ENCODE peak calls at places on chromosomes 5 and 9, in eight cellular contexts. One of them, this sample, is unnamed.
A peak's percentile ranks its signal among the peaks of the same experiment; 100 is the strongest.

GRCh38 chr9:123338710-123339665 is 17.0 kb upstream of the CRB2 start:
- DNase-seq in fibroblast of lung: peak; percentile 44
- DNase-seq in GM12878: peak; percentile 94
- DNase-seq in astrocyte: peak; percentile 30
- DNase-seq in H1: no peak
- DNase-seq in mammary epithelial cell: no peak
- DNase-seq in neural progenitor cell: no peak
- DNase-seq in HCT116: no peak
- DNase-seq in this sample: no peak

GRCh38 chr9:98791147-98792095 is 4.9 kb downstream of the ANKS6 start:
- DNase-seq in neural progenitor cell: peak; percentile 80
- DNase-seq in HCT116: peak; percentile 72
- DNase-seq in GM12878: no peak
- DNase-seq in H1: peak; percentile 80
- DNase-seq in fibroblast of lung: peak; percentile 95
- DNase-seq in mammary epithelial cell: peak; percentile 94
- DNase-seq in astrocyte: peak; percentile 91
- DNase-seq in this sample: peak; percentile 92

GRCh38 chr9:10855847-10856246 is 243.0 kb upstream of the PTPRD start:
- DNase-seq in HCT116: no peak
- DNase-seq in H1: no peak
- DNase-seq in GM12878: no peak
- DNase-seq in neural progenitor cell: peak; percentile 63
- DNase-seq in astrocyte: no peak
- DNase-seq in mammary epithelial cell: no peak
- DNase-seq in fibroblast of lung: no peak
- DNase-seq in this sample: peak; percentile 14

GRCh38 chr9:14080940-14081621 is 232.9 kb downstream of the NFIB start:
- DNase-seq in mammary epithelial cell: peak; percentile 95
- DNase-seq in neural progenitor cell: peak; percentile 39
- DNase-seq in astrocyte: peak; percentile 93
- DNase-seq in H1: no peak
- DNase-seq in HCT116: no peak
- DNase-seq in fibroblast of lung: peak; percentile 95
- DNase-seq in GM12878: no peak
- DNase-seq in this sample: peak; percentile 50

GRCh38 chr5:72071906-72072305 is 35.4 kb upstream of the MAP1B start:
- DNase-seq in neural progenitor cell: no peak
- DNase-seq in fibroblast of lung: no peak
- DNase-seq in HCT116: no peak
- DNase-seq in astrocyte: no peak
- DNase-seq in GM12878: no peak
- DNase-seq in mammary epithelial cell: no peak
- DNase-seq in H1: no peak
- DNase-seq in this sample: no peak

GRCh38 chr5:159826351-159827222 is 89.7 kb upstream of the ADRA1B start:
- DNase-seq in H1: no peak
- DNase-seq in mammary epithelial cell: peak; percentile 86
- DNase-seq in astrocyte: peak; percentile 90
- DNase-seq in fibroblast of lung: peak; percentile 93
- DNase-seq in neural progenitor cell: no peak
- DNase-seq in GM12878: peak; percentile 50
- DNase-seq in HCT116: peak; percentile 81
- DNase-seq in this sample: peak; percentile 96

GRCh38 chr9:75878461-75878860 is 12.0 kb upstream of the PCSK5 start:
- DNase-seq in GM12878: no peak
- DNase-seq in astrocyte: no peak
- DNase-seq in mammary epithelial cell: no peak
- DNase-seq in H1: no peak
- DNase-seq in neural progenitor cell: no peak
- DNase-seq in HCT116: no peak
- DNase-seq in fibroblast of lung: no peak
- DNase-seq in this sample: no peak

GRCh38 chr9:110029422-110029814 is 178.5 kb downstream of the C9orf152 start:
- DNase-seq in GM12878: no peak
- DNase-seq in fibroblast of lung: peak; percentile 94
- DNase-seq in HCT116: no peak
- DNase-seq in astrocyte: peak; percentile 94
- DNase-seq in mammary epithelial cell: peak; percentile 80
- DNase-seq in neural progenitor cell: no peak
- DNase-seq in H1: no peak
- DNase-seq in this sample: peak; percentile 46

DNA sequence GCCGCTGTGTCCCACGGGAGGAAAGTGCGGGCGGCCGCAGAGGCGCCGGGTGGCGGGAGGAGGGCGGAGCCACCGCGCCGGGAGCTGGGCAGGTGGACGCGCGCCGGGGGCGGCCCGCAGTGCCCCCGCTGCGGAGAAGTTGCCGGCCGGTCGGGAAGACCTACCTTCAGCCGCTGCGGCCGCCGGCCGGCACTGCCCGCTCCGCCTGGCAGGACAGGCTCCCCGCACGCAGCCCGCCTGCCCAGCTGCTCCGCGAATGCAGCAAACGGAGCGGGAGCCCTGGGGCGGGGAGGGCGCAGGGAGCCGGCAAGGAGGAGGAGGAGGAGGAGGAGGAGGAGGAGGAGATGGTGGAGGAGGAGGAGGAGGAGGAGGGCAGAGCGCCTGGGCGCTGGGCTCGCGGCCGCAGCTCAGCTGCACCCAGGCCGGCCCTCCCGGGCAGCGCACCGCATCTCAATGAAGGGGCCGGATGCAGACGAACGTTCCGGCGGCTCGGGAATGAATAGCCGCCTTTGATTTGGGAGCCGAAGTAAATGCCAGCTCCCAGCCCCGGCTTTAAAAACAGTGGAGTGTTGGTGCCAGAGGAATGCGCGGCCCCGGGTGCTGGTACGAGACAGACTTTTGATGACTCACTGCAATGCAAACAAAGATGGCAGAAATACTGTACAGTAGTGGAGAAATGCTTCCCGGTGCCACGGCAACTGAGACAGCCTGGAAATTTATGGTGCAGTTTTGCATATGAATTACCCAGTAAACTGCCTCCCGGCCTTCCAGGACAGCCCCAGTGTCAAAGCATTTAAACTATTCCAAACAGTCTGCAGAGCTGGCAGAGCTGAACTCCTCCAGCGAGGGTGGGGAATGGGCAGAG is 43.3 kb downstream of the NACC2 start:
- DNase-seq in mammary epithelial cell: peak; percentile 96
- DNase-seq in astrocyte: peak; percentile 90
- DNase-seq in HCT116: peak; percentile 83
- DNase-seq in GM12878: no peak
- DNase-seq in fibroblast of lung: peak; percentile 93
- DNase-seq in neural progenitor cell: peak; percentile 76
- DNase-seq in H1: peak; percentile 50
- DNase-seq in this sample: peak; percentile 88
- H3K9ac ChIP-seq in mammary epithelial cell: peak overlapping the region; percentile 43
- H3K9ac ChIP-seq in astrocyte: peak overlapping the region; percentile 68
- H3K9ac ChIP-seq in HCT116: peak overlapping the region; percentile 49
- H3K9ac ChIP-seq in GM12878: no peak overlapping the region
- H3K9ac ChIP-seq in fibroblast of lung: peak overlapping the region; percentile 50
- H3K9ac ChIP-seq in neural progenitor cell: no peak overlapping the region
- H3K9ac ChIP-seq in H1: peak overlapping the region; percentile 8
- H3K9ac ChIP-seq in this sample: peak overlapping the region; percentile 69

DNA sequence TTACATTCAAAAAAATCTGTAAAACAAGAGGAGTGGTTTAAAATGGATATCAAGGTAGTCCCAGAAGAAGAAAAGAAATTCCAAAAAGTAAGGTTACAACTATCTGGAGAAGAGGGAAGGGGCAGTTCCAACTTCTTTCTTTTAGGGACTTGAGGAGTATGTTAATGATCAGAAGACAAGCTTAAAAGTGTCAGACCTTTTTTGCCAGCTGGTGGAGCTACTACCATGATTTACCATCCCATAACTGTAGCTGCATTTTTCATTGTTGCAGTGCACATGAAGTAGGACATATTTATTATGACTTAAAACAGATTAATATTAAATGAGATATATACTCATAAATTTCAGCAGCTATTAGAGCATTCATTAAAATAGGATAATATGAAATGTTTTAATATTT is 158.5 kb upstream of the RGS7BP start:
- DNase-seq in fibroblast of lung: no peak
- DNase-seq in astrocyte: no peak
- DNase-seq in mammary epithelial cell: no peak
- DNase-seq in neural progenitor cell: peak; percentile 2
- DNase-seq in GM12878: no peak
- DNase-seq in H1: no peak
- DNase-seq in HCT116: no peak
- DNase-seq in this sample: peak; percentile 43
- TF ChIP-seq CTCF in fibroblast of lung: no peak
- TF ChIP-seq CTCF in astrocyte: no peak
- TF ChIP-seq CTCF in mammary epithelial cell: no peak
- TF ChIP-seq CTCF in neural progenitor cell: peak; percentile 18
- TF ChIP-seq CTCF in GM12878: no peak
- TF ChIP-seq CTCF in H1: no peak
- TF ChIP-seq CTCF in HCT116: no peak
- TF ChIP-seq CTCF in this sample: peak; percentile 49

GRCh38 chr5:89283758-89284493 is 400.9 kb upstream of the MEF2C start:
- DNase-seq in neural progenitor cell: no peak
- DNase-seq in H1: no peak
- DNase-seq in mammary epithelial cell: no peak
- DNase-seq in astrocyte: no peak
- DNase-seq in GM12878: no peak
- DNase-seq in fibroblast of lung: no peak
- DNase-seq in HCT116: no peak
- DNase-seq in this sample: no peak

GRCh38 chr5:89289604-89290003 is 406.6 kb upstream of the MEF2C start:
- DNase-seq in HCT116: no peak
- DNase-seq in neural progenitor cell: no peak
- DNase-seq in H1: no peak
- DNase-seq in astrocyte: peak; percentile 89
- DNase-seq in GM12878: no peak
- DNase-seq in fibroblast of lung: peak; percentile 92
- DNase-seq in mammary epithelial cell: no peak
- DNase-seq in this sample: no peak

GRCh38 chr5:89292461-89292860 is 409.5 kb upstream of the MEF2C start:
- DNase-seq in H1: no peak
- DNase-seq in neural progenitor cell: no peak
- DNase-seq in fibroblast of lung: no peak
- DNase-seq in HCT116: no peak
- DNase-seq in GM12878: no peak
- DNase-seq in astrocyte: no peak
- DNase-seq in mammary epithelial cell: no peak
- DNase-seq in this sample: no peak

GRCh38 chr5:89286320-89286719 is 403.3 kb upstream of the MEF2C start:
- DNase-seq in fibroblast of lung: no peak
- DNase-seq in astrocyte: no peak
- DNase-seq in mammary epithelial cell: no peak
- DNase-seq in HCT116: no peak
- DNase-seq in GM12878: no peak
- DNase-seq in H1: no peak
- DNase-seq in neural progenitor cell: no peak
- DNase-seq in this sample: no peak

DNA sequence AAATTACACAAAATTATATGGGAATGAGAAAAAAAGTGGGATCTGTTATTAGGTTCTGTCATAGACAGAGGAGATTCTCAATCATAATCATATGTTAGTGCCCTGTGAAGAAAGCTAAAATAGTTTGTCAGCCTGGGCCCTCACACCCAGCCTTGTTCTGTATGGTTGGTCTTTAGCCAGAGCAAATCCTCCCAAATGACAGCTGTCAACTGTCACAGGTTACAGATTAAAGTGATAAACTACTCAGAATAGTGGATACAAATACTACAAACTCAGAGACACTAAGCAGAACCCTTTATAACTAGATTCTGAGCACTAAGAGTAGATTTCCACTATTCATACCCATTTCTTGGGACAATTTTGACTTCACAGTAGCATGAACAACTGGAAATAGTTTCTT is 405.0 kb upstream of the MEF2C start:
- DNase-seq in GM12878: no peak
- DNase-seq in HCT116: no peak
- DNase-seq in fibroblast of lung: no peak
- DNase-seq in astrocyte: no peak
- DNase-seq in neural progenitor cell: no peak
- DNase-seq in H1: no peak
- DNase-seq in mammary epithelial cell: no peak
- DNase-seq in this sample: no peak
- H3K27ac ChIP-seq in GM12878: no peak overlapping the region
- H3K27ac ChIP-seq in HCT116: no peak overlapping the region
- H3K27ac ChIP-seq in fibroblast of lung: no peak overlapping the region
- H3K27ac ChIP-seq in astrocyte: no peak overlapping the region
- H3K27ac ChIP-seq in neural progenitor cell: no peak overlapping the region
- H3K27ac ChIP-seq in H1: no peak overlapping the region
- H3K27ac ChIP-seq in mammary epithelial cell: no peak overlapping the region
- H3K27ac ChIP-seq in this sample: no peak overlapping the region

GRCh38 chr5:173828952-173829351 is 59.2 kb upstream of the CPEB4 start:
- DNase-seq in mammary epithelial cell: no peak
- DNase-seq in neural progenitor cell: no peak
- DNase-seq in GM12878: no peak
- DNase-seq in HCT116: no peak
- DNase-seq in H1: no peak
- DNase-seq in fibroblast of lung: no peak
- DNase-seq in astrocyte: no peak
- DNase-seq in this sample: no peak

GRCh38 chr5:173826921-173827350 is 61.2 kb upstream of the CPEB4 start:
- DNase-seq in GM12878: no peak
- DNase-seq in astrocyte: no peak
- DNase-seq in H1: no peak
- DNase-seq in fibroblast of lung: no peak
- DNase-seq in neural progenitor cell: no peak
- DNase-seq in HCT116: no peak
- DNase-seq in mammary epithelial cell: no peak
- DNase-seq in this sample: no peak

GRCh38 chr5:173823721-173824567 is 64.2 kb upstream of the CPEB4 start:
- DNase-seq in fibroblast of lung: peak; percentile 90
- DNase-seq in astrocyte: peak; percentile 86
- DNase-seq in GM12878: no peak
- DNase-seq in HCT116: no peak
- DNase-seq in mammary epithelial cell: peak; percentile 83
- DNase-seq in neural progenitor cell: peak; percentile 58
- DNase-seq in H1: peak; percentile 9
- DNase-seq in this sample: peak; percentile 98

GRCh38 chr5:173825215-173825865 is 62.8 kb upstream of the CPEB4 start:
- DNase-seq in astrocyte: peak; percentile 54
- DNase-seq in GM12878: no peak
- DNase-seq in fibroblast of lung: peak; percentile 66
- DNase-seq in HCT116: no peak
- DNase-seq in H1: no peak
- DNase-seq in mammary epithelial cell: no peak
- DNase-seq in neural progenitor cell: no peak
- DNase-seq in this sample: no peak

DNA sequence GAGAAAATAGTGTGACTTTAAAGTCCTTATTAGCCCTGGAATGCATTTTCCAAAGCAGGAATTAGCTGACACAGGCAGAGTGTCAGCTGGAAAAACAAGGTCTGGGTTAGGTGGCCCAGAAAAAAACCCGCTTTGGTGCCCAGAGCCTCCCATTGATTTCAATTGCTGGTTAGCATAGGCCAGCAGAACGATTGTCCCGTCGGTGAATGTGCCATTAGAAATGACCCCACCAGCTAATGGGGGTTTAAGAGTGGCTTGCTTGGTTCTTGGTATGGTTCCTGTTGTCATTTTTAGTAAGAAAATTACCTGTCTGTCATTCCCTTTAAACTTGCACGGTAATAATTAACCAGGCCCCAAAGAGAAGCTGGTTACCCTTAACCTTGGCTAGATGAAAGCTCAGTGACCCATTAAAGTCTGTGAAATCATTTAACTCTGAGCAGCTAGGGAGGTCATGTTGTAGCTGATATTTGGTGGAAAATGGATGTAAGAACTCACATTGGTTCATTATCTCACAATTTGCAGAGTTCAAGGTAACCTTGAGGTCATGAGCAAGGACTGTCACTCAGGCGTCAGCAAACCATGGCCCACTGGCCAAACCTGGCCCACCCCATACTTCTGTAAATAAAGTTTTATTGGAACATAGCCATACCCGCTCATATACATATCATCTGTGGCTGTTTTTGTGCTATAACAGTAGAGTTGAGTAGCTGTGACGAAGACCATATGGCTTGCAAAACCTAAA is 61.8 kb upstream of the CPEB4 start:
- DNase-seq in HCT116: no peak
- DNase-seq in H1: no peak
- DNase-seq in mammary epithelial cell: no peak
- DNase-seq in neural progenitor cell: no peak
- DNase-seq in GM12878: no peak
- DNase-seq in fibroblast of lung: no peak
- DNase-seq in astrocyte: no peak
- DNase-seq in this sample: no peak
- H3K9ac ChIP-seq in HCT116: no peak overlapping the region
- H3K9ac ChIP-seq in H1: no peak overlapping the region
- H3K9ac ChIP-seq in mammary epithelial cell: no peak overlapping the region
- H3K9ac ChIP-seq in neural progenitor cell: no peak overlapping the region
- H3K9ac ChIP-seq in GM12878: no peak overlapping the region
- H3K9ac ChIP-seq in fibroblast of lung: no peak overlapping the region
- H3K9ac ChIP-seq in astrocyte: no peak overlapping the region
- H3K9ac ChIP-seq in this sample: no peak overlapping the region

This sample was measured in PC-3.